ENCODE peak calls at places on chromosomes 16 and 17, in five cellular contexts. N, A, H, E and I are unnamed samples. For H3K4me1, the result is how much of the 10 kb centered on the place peaks cover.

GRCh38 chr17:10089221-10089799 is 109.1 kb downstream of the GAS7 start:
- DNase-seq in N (no peak), A (no peak), H (peak), E (no peak), I (no peak)

GRCh38 chr16:72126429-72126765 is 32.8 kb downstream of the DHX38 start:
- DNase-seq in N (no peak), A (no peak), H (no peak), E (no peak), I (no peak)

GRCh38 chr17:7029659-7030058 is 6.2 kb upstream of the SLC16A13 start:
- DNase-seq in N (no peak), A (no peak), H (no peak), E (no peak), I (no peak)

GRCh38 chr17:48756816-48757215 is 28.3 kb upstream of the HOXB13 start:
- DNase-seq in N (no peak), A (no peak), H (no peak), E (no peak), I (peak)

GRCh38 chr17:1473841-1474240 is 17.8 kb upstream of the CRK start:
- DNase-seq in N (no peak), A (no peak), H (no peak), E (no peak), I (no peak)

GRCh38 chr17:45320349-45320930 is 3.6 kb upstream of the MAP3K14 start:
- DNase-seq in N (no peak), A (no peak), H (no peak), E (no peak), I (no peak)

GRCh38 chr17:181213-182163 is at the start of gene DOC2B:
- DNase-seq in N (peak), A (peak), H (peak), E (no peak), I (peak)

GRCh38 chr17:28364665-28365363 is at the start of gene SEBOX:
- DNase-seq in N (no peak), A (no peak), H (no peak), E (no peak), I (peak)

GRCh38 chr17:73135774-73136173 is 29.0 kb upstream of the SSTR2 start:
- DNase-seq in N (no peak), A (no peak), H (peak), E (no peak), I (no peak)

GRCh38 chr17:74243013-74243755 is 29.8 kb downstream of the TTYH2 start:
- DNase-seq in N (no peak), A (peak), H (no peak), E (no peak), I (peak)

GRCh38 chr17:48992433-48992832 is 4.8 kb upstream of the IGF2BP1 start:
- DNase-seq in N (no peak), A (no peak), H (no peak), E (no peak), I (no peak)

GRCh38 chr17:43891851-43892671 is 15.3 kb downstream of the MPP2 start:
- DNase-seq in N (peak), A (no peak), H (no peak), E (no peak), I (no peak)

GRCh38 chr16:20902426-20902825 is 1.9 kb downstream of the LYRM1 start:
- DNase-seq in N (no peak), A (no peak), H (no peak), E (no peak), I (peak)
- H3K4me1 ChIP-seq in N (under half), A (under half), H (under half), E (half or more), I (half or more)

DNA sequence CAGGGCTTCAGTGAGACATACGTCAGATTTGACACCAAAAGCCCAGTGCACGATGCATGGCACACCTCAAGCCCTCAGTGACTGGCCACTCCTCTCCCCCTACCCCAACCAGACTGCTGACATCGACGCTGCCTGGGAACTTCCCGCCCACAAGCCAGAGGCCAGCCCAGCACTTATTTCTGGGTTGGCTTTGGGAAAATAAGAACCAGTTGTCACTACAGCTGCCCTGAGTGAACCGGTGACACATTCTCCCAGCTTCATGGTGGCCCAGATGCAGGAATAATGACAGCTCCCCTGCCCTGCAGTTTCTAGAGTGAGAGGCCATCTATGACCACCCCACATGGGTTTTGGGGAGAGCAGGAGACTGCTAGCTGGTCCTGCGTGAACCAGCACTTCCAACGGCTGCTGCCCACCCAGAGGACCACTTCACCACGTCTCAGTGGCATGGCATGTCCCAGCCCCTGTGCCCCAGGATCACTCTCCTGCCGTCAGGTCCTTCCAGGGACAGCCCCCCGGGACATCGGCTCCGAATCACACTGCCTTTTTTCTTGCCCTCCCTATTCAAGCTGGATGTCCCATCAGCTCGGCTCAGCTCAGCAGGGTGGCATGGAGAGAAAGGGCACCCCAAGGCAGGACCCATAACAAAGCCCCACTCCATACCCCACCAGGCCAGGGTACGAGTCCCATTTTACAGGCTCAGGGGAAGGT is 9.4 kb downstream of the KNOP1 start:
- DNase-seq in N (no peak), A (no peak), H (peak), E (no peak), I (no peak)
- H3K4me1 ChIP-seq in N (under half), A (under half), H (under half), E (under half), I (under half)

GRCh38 chr17:38871992-38872605 is 2.2 kb downstream of the LASP1 start:
- DNase-seq in N (no peak), A (no peak), H (no peak), E (peak), I (no peak)
- H3K4me1 ChIP-seq in N (under half), A (under half), H (half or more), E (half or more), I (half or more)

GRCh38 chr16:82653550-82654511 is 27.1 kb downstream of the CDH13 start:
- DNase-seq in N (peak), A (no peak), H (peak), E (peak), I (peak)

GRCh38 chr16:82652826-82653225 is 26.1 kb downstream of the CDH13 start:
- DNase-seq in N (no peak), A (no peak), H (peak), E (no peak), I (no peak)

GRCh38 chr16:82651921-82652601 is 25.3 kb downstream of the CDH13 start:
- DNase-seq in N (no peak), A (no peak), H (peak), E (peak), I (no peak)

GRCh38 chr16:82649766-82650165 is 23.0 kb downstream of the CDH13 start:
- DNase-seq in N (no peak), A (no peak), H (no peak), E (no peak), I (no peak)

DNA sequence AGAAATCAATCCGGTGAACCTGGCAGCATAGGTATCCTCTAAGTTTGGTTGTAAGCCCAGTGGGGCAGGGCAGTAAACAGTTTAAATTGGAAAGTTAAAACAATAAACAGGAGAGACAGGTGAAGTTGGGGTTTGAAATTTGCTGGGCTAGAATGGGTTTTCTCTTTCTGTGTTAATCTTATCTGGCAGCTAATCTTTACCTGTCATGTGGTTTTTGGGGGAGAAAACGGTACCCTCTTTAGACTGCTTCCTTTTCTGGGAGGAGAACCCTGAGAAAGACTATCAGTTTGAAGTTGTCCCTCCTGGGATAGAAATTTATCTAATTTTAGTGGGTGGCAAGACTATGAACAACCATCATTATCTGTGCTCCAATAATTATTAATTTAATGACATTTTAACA is 24.0 kb downstream of the CDH13 start:
- DNase-seq in N (no peak), A (no peak), H (no peak), E (no peak), I (no peak)
- H3K4me1 ChIP-seq in N (under half), A (under half), H (under half), E (under half), I (under half)

DNA sequence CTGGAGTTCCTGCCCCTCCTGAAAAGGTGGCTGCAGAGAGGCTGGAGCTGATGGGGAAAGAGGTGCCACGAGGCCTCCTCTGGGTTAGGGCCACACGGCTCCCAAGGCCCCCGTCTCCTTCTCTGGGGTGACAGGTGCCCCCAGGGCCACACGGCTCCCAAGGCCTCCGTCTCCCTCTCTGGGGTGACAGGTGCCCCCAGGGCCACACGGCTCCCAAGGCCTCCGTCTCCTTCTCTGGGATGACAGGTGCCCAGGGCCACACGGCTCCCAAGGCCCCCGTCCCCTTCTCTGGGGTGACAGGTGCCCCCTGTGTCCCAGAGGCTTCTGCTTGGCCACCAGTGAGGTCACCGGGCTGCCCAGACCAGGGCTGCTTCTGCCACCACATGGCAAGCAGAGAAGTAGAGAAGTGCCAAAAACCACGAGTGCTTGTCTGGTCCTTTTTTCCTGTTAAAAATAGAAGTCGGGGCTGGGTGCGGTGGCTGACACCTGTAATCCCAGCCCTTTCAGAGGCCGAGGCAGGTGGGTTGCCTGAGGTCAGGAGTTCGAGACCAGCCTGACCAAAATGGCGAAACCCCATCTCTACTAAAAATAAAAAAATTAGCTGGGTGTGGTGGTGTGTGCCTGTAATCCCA is 4.1 kb downstream of the CAPN15 start:
- DNase-seq in N (no peak), A (no peak), H (no peak), E (no peak), I (no peak)
- H3K4me1 ChIP-seq in N (under half), A (under half), H (half or more), E (under half), I (under half)